ENCODE peak calls at places on chromosomes 5 and 9, in seven cellular contexts. H is tibial nerve, F is RWPE1, U is T-helper 2 cell, N is NCI-H1048, O is GM23338, C is ELR. T is an unnamed sample.

GRCh38 chr5:80655231-80655784 is 525 bp upstream of the DHFR start:
- DNase-seq in H (no peak), F (no peak), U (peak; percentile 52), N (no peak), O (no peak), C (peak; percentile 56), T (no peak)

GRCh38 chr9:107019216-107019615 is 156.2 kb downstream of the ZNF462 start:
- DNase-seq in H (no peak), F (no peak), U (no peak), N (no peak), O (no peak), C (peak; percentile 85), T (no peak)

GRCh38 chr9:14866200-14866749 is 44.0 kb downstream of the FREM1 start:
- DNase-seq in H (no peak), F (no peak), U (no peak), N (no peak), O (no peak), C (no peak), T (no peak)

GRCh38 chr5:143676794-143677193 is 135.2 kb upstream of the HMHB1 start:
- DNase-seq in H (no peak), F (no peak), U (no peak), N (no peak), O (no peak), C (no peak), T (no peak)

GRCh38 chr9:37706290-37706689 is 47.3 kb upstream of the TRMT10B start:
- DNase-seq in H (no peak), F (no peak), U (no peak), N (no peak), O (no peak), C (peak; percentile 50), T (no peak)

GRCh38 chr5:60820593-60821487 is 23.2 kb downstream of the ELOVL7 start:
- DNase-seq in H (no peak), F (no peak), U (no peak), N (no peak), O (no peak), C (no peak), T (no peak)

GRCh38 chr5:5700549-5700948 is 278.1 kb downstream of the ICE1 start:
- DNase-seq in H (no peak), F (no peak), U (no peak), N (no peak), O (no peak), C (no peak), T (no peak)

GRCh38 chr9:119221281-119221680 is 148.0 kb downstream of the BRINP1 start:
- DNase-seq in H (no peak), F (no peak), U (no peak), N (no peak), O (no peak), C (no peak), T (no peak)

GRCh38 chr5:154517781-154518437 is 39.9 kb upstream of the HAND1 start:
- DNase-seq in H (no peak), F (no peak), U (no peak), N (no peak), O (no peak), C (no peak), T (no peak)

GRCh38 chr5:144403058-144403457 is 232.4 kb downstream of the KCTD16 start:
- DNase-seq in H (no peak), F (no peak), U (no peak), N (no peak), O (no peak), C (no peak), T (no peak)

GRCh38 chr5:10595678-10596309 is 31.9 kb downstream of the ANKRD33B start:
- DNase-seq in H (no peak), F (peak; percentile 96), U (peak; percentile 53), N (peak; percentile 53), O (no peak), C (peak; percentile 95), T (no peak)

GRCh38 chr5:127723571-127723970 is 20.4 kb downstream of the CCDC192 start:
- DNase-seq in H (peak; percentile 46), F (peak; percentile 44), U (no peak), N (no peak), O (no peak), C (peak; percentile 15), T (no peak)

GRCh38 chr5:128559300-128560297 is 21.6 kb upstream of the FBN2 start:
- DNase-seq in H (no peak), F (peak; percentile 74), U (no peak), N (no peak), O (peak; percentile 12), C (peak; percentile 83), T (no peak)

GRCh38 chr5:62720036-62720441 is 141.4 kb downstream of the LRRC70 start:
- DNase-seq in H (no peak), F (peak; percentile 36), U (peak; percentile 23), N (no peak), O (peak; percentile 77), C (peak; percentile 33), T (no peak)

GRCh38 chr5:128498844-128499455 is 39.1 kb downstream of the FBN2 start:
- DNase-seq in H (no peak), F (peak; percentile 38), U (peak; percentile 5), N (no peak), O (peak; percentile 66), C (peak; percentile 67), T (no peak)

GRCh38 chr9:14311940-14312572 is 1.9 kb downstream of the NFIB start:
- DNase-seq in H (no peak), F (no peak), U (no peak), N (no peak), O (no peak), C (no peak), T (no peak)

GRCh38 chr5:57441557-57441956 is 41.1 kb downstream of the ACTBL2 start:
- DNase-seq in H (no peak), F (peak; percentile 75), U (no peak), N (no peak), O (no peak), C (peak; percentile 90), T (no peak)

GRCh38 chr9:2053883-2054845 is 39.0 kb downstream of the SMARCA2 start:
- DNase-seq in H (no peak), F (no peak), U (peak; percentile 97), N (no peak), O (no peak), C (peak; percentile 66), T (peak; percentile 76)

GRCh38 chr9:100129772-100130171 is 30.7 kb downstream of the INVS start:
- DNase-seq in H (no peak), F (no peak), U (no peak), N (no peak), O (peak; percentile 34), C (no peak), T (no peak)

GRCh38 chr5:22889714-22890113 is 36.6 kb upstream of the CDH12 start:
- DNase-seq in H (no peak), F (peak; percentile 18), U (no peak), N (no peak), O (peak; percentile 12), C (no peak), T (no peak)

GRCh38 chr5:136133416-136134383 is 1.1 kb downstream of the SMAD5 start:
- DNase-seq in H (no peak), F (peak; percentile 60), U (peak; percentile 77), N (no peak), O (peak; percentile 62), C (peak; percentile 70), T (peak; percentile 9)

GRCh38 chr5:16066320-16066719 is 113.3 kb downstream of the MARCHF11 start:
- DNase-seq in H (no peak), F (no peak), U (no peak), N (no peak), O (no peak), C (no peak), T (no peak)

GRCh38 chr9:130444565-130445221 is at the start of gene ASS1:
- DNase-seq in H (no peak), F (peak; percentile 80), U (peak; percentile 21), N (no peak), O (peak; percentile 87), C (peak; percentile 39), T (peak; percentile 15)

GRCh38 chr9:121567142-121568100 is 67.8 kb upstream of the GGTA1 start:
- DNase-seq in H (no peak), F (no peak), U (no peak), N (no peak), O (peak; percentile 20), C (no peak), T (no peak)

GRCh38 chr5:141523991-141524390 is 35.1 kb downstream of the PCDHGC5 start:
- DNase-seq in H (no peak), F (no peak), U (no peak), N (no peak), O (no peak), C (no peak), T (no peak)

GRCh38 chr9:91036356-91036755 is 234.7 kb downstream of the SYK start:
- DNase-seq in H (no peak), F (no peak), U (no peak), N (no peak), O (no peak), C (no peak), T (no peak)

GRCh38 chr9:83598487-83598886 is 24.5 kb upstream of the IDNK start:
- DNase-seq in H (no peak), F (no peak), U (no peak), N (no peak), O (no peak), C (no peak), T (no peak)

GRCh38 chr5:40043916-40044315 is 619.1 kb upstream of the DAB2 start:
- DNase-seq in H (no peak), F (no peak), U (no peak), N (no peak), O (no peak), C (peak; percentile 36), T (no peak)